ENCODE peak calls at places on chromosomes 6 and 20, in six cellular contexts. R is skeletal muscle cell; Y is NCI-H1092 treated with DMSO at 0.1 percent for 48 hours; V is HFFc6; K is CD4-positive, alpha-beta T cell; U is pancreas. M is an unnamed sample.

GRCh38 chr6:47733879-47734558 is 35.6 kb downstream of the ADGRF4 start:
- DNase-seq in U (no peak), V (no peak), K (no peak), Y (no peak), R (no peak), M (no peak)

GRCh38 chr6:105608711-105609374 is 206.0 kb upstream of the PREP start:
- DNase-seq in R (peak), V (peak), K (no peak), Y (no peak), U (no peak), M (peak)

GRCh38 chr20:35828434-35828833 is 56.6 kb downstream of the PHF20 start:
- DNase-seq in U (no peak), K (no peak), R (no peak), V (no peak), Y (no peak), M (no peak)

GRCh38 chr6:143158113-143158581 is 97.5 kb downstream of the AIG1 start:
- DNase-seq in K (no peak), R (no peak), U (no peak), V (no peak), Y (no peak), M (no peak)

GRCh38 chr6:6610031-6610591 is 21.6 kb downstream of the LY86 start:
- DNase-seq in Y (no peak), K (peak), V (no peak), U (no peak), R (no peak), M (no peak)

GRCh38 chr6:7640607-7641577 is 50.9 kb downstream of the SNRNP48 start:
- DNase-seq in R (peak), U (no peak), K (no peak), Y (no peak), V (peak), M (no peak)

GRCh38 chr6:47016236-47016635 is 25.9 kb downstream of the ADGRF1 start:
- DNase-seq in K (no peak), R (no peak), V (no peak), Y (peak), U (no peak), M (peak)

GRCh38 chr20:47568019-47568418 is 66.3 kb downstream of the NCOA3 start:
- DNase-seq in U (no peak), K (no peak), R (no peak), Y (peak), V (peak), M (peak)

GRCh38 chr6:56292505-56293181 is 45.3 kb upstream of the COL21A1 start:
- DNase-seq in V (peak), Y (peak), K (no peak), U (no peak), R (peak), M (peak)

GRCh38 chr20:10551732-10552724 is 116.9 kb downstream of the SLX4IP start:
- DNase-seq in Y (no peak), V (no peak), U (no peak), K (no peak), R (no peak), M (no peak)

GRCh38 chr6:28980797-28981390 is 24.2 kb downstream of the ZNF311 start:
- DNase-seq in V (peak), U (no peak), R (no peak), Y (peak), K (peak), M (peak)

GRCh38 chr6:80003841-80004198 is 629 bp upstream of the TTK start:
- DNase-seq in V (peak), K (peak), Y (peak), R (no peak), U (no peak), M (no peak)

GRCh38 chr6:53042112-53042511 is 23.1 kb upstream of the FBXO9 start:
- DNase-seq in K (no peak), V (peak), U (no peak), Y (no peak), R (peak), M (peak)

GRCh38 chr6:42520786-42521607 is 42.8 kb upstream of the UBR2 start:
- DNase-seq in K (no peak), R (no peak), Y (no peak), V (peak), U (no peak), M (no peak)